ENCODE peak calls at places on chromosomes 12 and 14, in nine cellular contexts. One of them, this sample, is unnamed.

GRCh38 chr12:123445388-123446344 is 9.2 kb upstream of the RILPL2 start:
- DNase-seq in lower lobe of right lung: peak
- DNase-seq in adrenal gland: no peak
- DNase-seq in lower leg skin: no peak
- DNase-seq in cardiac muscle cell: peak
- DNase-seq in fibroblast of the aortic adventitia: peak
- DNase-seq in Calu3: no peak
- DNase-seq in mesothelial cell of epicardium: no peak
- DNase-seq in GM12865: peak
- DNase-seq in this sample: no peak

GRCh38 chr12:21819236-21819635 is 44.7 kb upstream of the KCNJ8 start:
- DNase-seq in lower lobe of right lung: no peak
- DNase-seq in adrenal gland: no peak
- DNase-seq in lower leg skin: no peak
- DNase-seq in cardiac muscle cell: no peak
- DNase-seq in fibroblast of the aortic adventitia: peak
- DNase-seq in Calu3: no peak
- DNase-seq in mesothelial cell of epicardium: no peak
- DNase-seq in GM12865: no peak
- DNase-seq in this sample: no peak

GRCh38 chr12:128190614-128191013 is 76.4 kb upstream of the TMEM132C start:
- DNase-seq in lower lobe of right lung: no peak
- DNase-seq in adrenal gland: peak
- DNase-seq in lower leg skin: no peak
- DNase-seq in cardiac muscle cell: no peak
- DNase-seq in fibroblast of the aortic adventitia: no peak
- DNase-seq in Calu3: no peak
- DNase-seq in mesothelial cell of epicardium: no peak
- DNase-seq in GM12865: no peak
- DNase-seq in this sample: peak

GRCh38 chr12:60148109-60148508 is 552.3 kb downstream of the SLC16A7 start:
- DNase-seq in lower lobe of right lung: no peak
- DNase-seq in adrenal gland: no peak
- DNase-seq in lower leg skin: no peak
- DNase-seq in cardiac muscle cell: peak
- DNase-seq in fibroblast of the aortic adventitia: peak
- DNase-seq in Calu3: no peak
- DNase-seq in mesothelial cell of epicardium: no peak
- DNase-seq in GM12865: no peak
- DNase-seq in this sample: no peak

GRCh38 chr14:60861545-60862147 is 119.2 kb downstream of the TRMT5 start:
- DNase-seq in lower lobe of right lung: no peak
- DNase-seq in adrenal gland: no peak
- DNase-seq in lower leg skin: no peak
- DNase-seq in cardiac muscle cell: no peak
- DNase-seq in fibroblast of the aortic adventitia: no peak
- DNase-seq in Calu3: no peak
- DNase-seq in mesothelial cell of epicardium: no peak
- DNase-seq in GM12865: no peak
- DNase-seq in this sample: no peak

GRCh38 chr12:25200703-25201102 is 5.7 kb downstream of the ETFRF1 start:
- DNase-seq in lower lobe of right lung: no peak
- DNase-seq in adrenal gland: no peak
- DNase-seq in lower leg skin: no peak
- DNase-seq in cardiac muscle cell: peak
- DNase-seq in fibroblast of the aortic adventitia: peak
- DNase-seq in Calu3: no peak
- DNase-seq in mesothelial cell of epicardium: no peak
- DNase-seq in GM12865: no peak
- DNase-seq in this sample: no peak

GRCh38 chr12:132338781-132339180 is 9.4 kb upstream of the GALNT9 start:
- DNase-seq in lower lobe of right lung: no peak
- DNase-seq in adrenal gland: no peak
- DNase-seq in lower leg skin: no peak
- DNase-seq in cardiac muscle cell: no peak
- DNase-seq in fibroblast of the aortic adventitia: no peak
- DNase-seq in Calu3: no peak
- DNase-seq in mesothelial cell of epicardium: no peak
- DNase-seq in GM12865: no peak
- DNase-seq in this sample: no peak

GRCh38 chr14:67814826-67815225 is 1.6 kb downstream of the ZFYVE26 start:
- DNase-seq in lower lobe of right lung: no peak
- DNase-seq in adrenal gland: no peak
- DNase-seq in lower leg skin: no peak
- DNase-seq in cardiac muscle cell: no peak
- DNase-seq in fibroblast of the aortic adventitia: no peak
- DNase-seq in Calu3: no peak
- DNase-seq in mesothelial cell of epicardium: no peak
- DNase-seq in GM12865: no peak
- DNase-seq in this sample: no peak

GRCh38 chr14:67734675-67735074 is 33.0 kb downstream of the RDH12 start:
- DNase-seq in lower lobe of right lung: no peak
- DNase-seq in adrenal gland: no peak
- DNase-seq in lower leg skin: no peak
- DNase-seq in cardiac muscle cell: peak
- DNase-seq in fibroblast of the aortic adventitia: peak
- DNase-seq in Calu3: no peak
- DNase-seq in mesothelial cell of epicardium: no peak
- DNase-seq in GM12865: no peak
- DNase-seq in this sample: no peak

GRCh38 chr14:101508948-101509729 is 52.2 kb upstream of the DIO3 start:
- DNase-seq in lower lobe of right lung: peak
- DNase-seq in adrenal gland: no peak
- DNase-seq in lower leg skin: peak
- DNase-seq in cardiac muscle cell: no peak
- DNase-seq in fibroblast of the aortic adventitia: no peak
- DNase-seq in Calu3: no peak
- DNase-seq in mesothelial cell of epicardium: no peak
- DNase-seq in GM12865: no peak
- DNase-seq in this sample: no peak

GRCh38 chr14:68363841-68364711 is 428.8 kb downstream of the ZFP36L1 start:
- DNase-seq in lower lobe of right lung: peak
- DNase-seq in adrenal gland: peak
- DNase-seq in lower leg skin: peak
- DNase-seq in cardiac muscle cell: peak
- DNase-seq in fibroblast of the aortic adventitia: no peak
- DNase-seq in Calu3: peak
- DNase-seq in mesothelial cell of epicardium: peak
- DNase-seq in GM12865: no peak
- DNase-seq in this sample: peak

DNA sequence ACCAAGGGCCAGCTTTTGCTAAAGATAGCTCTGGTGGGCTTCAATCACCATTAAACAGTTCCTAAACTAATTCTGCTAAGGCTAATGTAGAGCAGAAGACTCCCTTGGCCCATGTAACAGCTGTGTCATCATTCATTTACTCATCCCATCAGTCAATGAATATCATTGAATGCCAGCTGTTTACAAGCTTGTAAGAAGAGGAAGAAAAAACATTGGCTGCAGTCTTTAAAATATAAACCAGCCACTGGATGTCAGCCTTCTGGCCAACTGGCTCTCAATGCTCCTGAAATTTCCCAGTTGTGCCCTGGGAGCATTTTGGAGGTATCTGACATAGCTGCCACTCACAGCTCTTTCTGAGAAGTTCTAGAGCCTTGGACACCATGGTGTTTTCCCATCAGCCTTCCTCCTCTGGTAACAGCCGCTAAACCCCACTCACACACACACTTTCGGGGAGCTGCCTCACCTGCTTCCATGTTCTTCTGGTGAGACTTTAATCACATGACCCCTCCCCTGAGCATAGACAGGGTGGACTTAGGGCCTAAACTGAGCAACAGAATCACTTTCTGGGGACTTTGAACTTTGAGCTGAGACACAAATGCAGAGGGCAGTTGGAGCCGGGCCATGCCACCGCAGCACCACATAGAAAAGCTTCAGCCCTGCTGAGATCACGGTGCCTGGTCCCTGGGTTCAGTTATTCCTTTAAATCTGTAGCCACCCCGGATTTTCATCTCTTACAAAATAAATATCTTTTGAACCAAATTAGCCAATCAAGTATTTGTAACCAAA is 18.2 kb upstream of the MAP3K9 start:
- DNase-seq in lower lobe of right lung: no peak
- DNase-seq in adrenal gland: no peak
- DNase-seq in lower leg skin: peak
- DNase-seq in cardiac muscle cell: no peak
- DNase-seq in fibroblast of the aortic adventitia: no peak
- DNase-seq in Calu3: no peak
- DNase-seq in mesothelial cell of epicardium: no peak
- DNase-seq in GM12865: no peak
- DNase-seq in this sample: no peak
- TF ChIP-seq CTCF in lower lobe of right lung: no peak
- TF ChIP-seq CTCF in adrenal gland: no peak
- TF ChIP-seq CTCF in lower leg skin: no peak
- TF ChIP-seq CTCF in cardiac muscle cell: no peak
- TF ChIP-seq CTCF in fibroblast of the aortic adventitia: no peak
- TF ChIP-seq CTCF in Calu3: no peak
- TF ChIP-seq CTCF in mesothelial cell of epicardium: no peak
- TF ChIP-seq CTCF in GM12865: no peak
- TF ChIP-seq CTCF in this sample: no peak

GRCh38 chr12:92462527-92462926 is 240.3 kb upstream of the PLEKHG7 start:
- DNase-seq in lower lobe of right lung: no peak
- DNase-seq in adrenal gland: no peak
- DNase-seq in lower leg skin: no peak
- DNase-seq in cardiac muscle cell: no peak
- DNase-seq in fibroblast of the aortic adventitia: no peak
- DNase-seq in Calu3: no peak
- DNase-seq in mesothelial cell of epicardium: no peak
- DNase-seq in GM12865: peak
- DNase-seq in this sample: no peak
- TF ChIP-seq CTCF in lower lobe of right lung: no peak
- TF ChIP-seq CTCF in adrenal gland: no peak
- TF ChIP-seq CTCF in lower leg skin: no peak
- TF ChIP-seq CTCF in cardiac muscle cell: no peak
- TF ChIP-seq CTCF in fibroblast of the aortic adventitia: no peak
- TF ChIP-seq CTCF in Calu3: no peak
- TF ChIP-seq CTCF in mesothelial cell of epicardium: no peak
- TF ChIP-seq CTCF in GM12865: no peak
- TF ChIP-seq CTCF in this sample: no peak

DNA sequence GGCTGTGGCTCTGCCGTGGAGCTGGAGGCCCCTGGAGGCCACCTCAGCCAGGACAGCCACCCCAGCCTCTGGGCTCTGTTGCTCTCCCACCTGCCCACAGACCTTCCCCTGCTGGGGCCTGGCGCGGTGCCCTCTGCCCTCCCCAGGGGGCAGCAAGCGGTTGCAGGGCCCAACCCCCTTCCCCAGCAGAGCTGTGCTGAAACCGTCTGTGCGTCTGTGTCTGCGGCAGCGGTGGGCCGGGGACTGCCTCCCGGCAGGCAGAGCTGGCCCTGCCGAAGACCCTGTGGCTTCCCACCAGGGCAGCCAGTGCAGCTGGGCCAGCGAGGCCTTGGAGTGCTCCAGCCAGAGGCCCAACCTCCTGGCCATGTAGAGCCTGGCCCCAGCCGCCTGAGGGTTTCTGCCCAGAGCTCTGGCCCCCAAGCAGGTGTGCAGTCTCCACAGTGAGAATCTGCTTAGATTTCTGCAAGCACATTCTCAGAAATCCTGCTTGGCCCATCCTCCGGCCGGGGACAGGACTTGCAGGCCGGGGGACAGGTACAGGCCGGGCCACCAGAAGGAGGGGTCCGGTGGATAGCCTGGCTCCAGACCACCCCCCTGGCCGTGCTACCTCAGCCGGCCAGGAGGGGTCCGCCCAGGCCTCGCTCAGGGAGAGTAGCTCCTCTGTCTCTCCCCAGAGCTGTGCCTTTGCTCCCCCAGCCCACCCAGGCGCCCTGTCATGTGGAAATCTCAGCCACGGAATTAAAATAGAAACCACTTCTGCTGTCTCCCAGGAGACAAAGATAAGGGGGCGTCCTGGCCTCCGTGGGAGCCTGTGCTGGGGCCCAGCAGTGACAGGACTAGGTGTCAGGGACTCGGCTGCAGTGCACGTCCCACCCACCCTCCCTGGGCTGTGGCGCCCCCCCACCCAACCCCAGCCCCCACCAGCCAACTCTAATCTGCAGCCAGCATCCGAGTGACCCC is 3.5 kb upstream of the CRIP2 start:
- DNase-seq in lower lobe of right lung: no peak
- DNase-seq in adrenal gland: no peak
- DNase-seq in lower leg skin: no peak
- DNase-seq in cardiac muscle cell: peak
- DNase-seq in fibroblast of the aortic adventitia: no peak
- DNase-seq in Calu3: no peak
- DNase-seq in mesothelial cell of epicardium: no peak
- DNase-seq in GM12865: no peak
- DNase-seq in this sample: no peak
- TF ChIP-seq CTCF in lower lobe of right lung: no peak
- TF ChIP-seq CTCF in adrenal gland: no peak
- TF ChIP-seq CTCF in lower leg skin: no peak
- TF ChIP-seq CTCF in cardiac muscle cell: no peak
- TF ChIP-seq CTCF in fibroblast of the aortic adventitia: no peak
- TF ChIP-seq CTCF in Calu3: peak
- TF ChIP-seq CTCF in mesothelial cell of epicardium: peak
- TF ChIP-seq CTCF in GM12865: no peak
- TF ChIP-seq CTCF in this sample: peak

GRCh38 chr14:90783344-90783743 is 32.9 kb downstream of the TTC7B start:
- DNase-seq in lower lobe of right lung: no peak
- DNase-seq in adrenal gland: no peak
- DNase-seq in lower leg skin: no peak
- DNase-seq in cardiac muscle cell: no peak
- DNase-seq in fibroblast of the aortic adventitia: no peak
- DNase-seq in Calu3: no peak
- DNase-seq in mesothelial cell of epicardium: no peak
- DNase-seq in GM12865: no peak
- DNase-seq in this sample: no peak

GRCh38 chr14:90784621-90785270 is 31.5 kb downstream of the TTC7B start:
- DNase-seq in lower lobe of right lung: no peak
- DNase-seq in adrenal gland: no peak
- DNase-seq in lower leg skin: peak
- DNase-seq in cardiac muscle cell: no peak
- DNase-seq in fibroblast of the aortic adventitia: no peak
- DNase-seq in Calu3: no peak
- DNase-seq in mesothelial cell of epicardium: no peak
- DNase-seq in GM12865: no peak
- DNase-seq in this sample: no peak

GRCh38 chr14:90788031-90788430 is 28.2 kb downstream of the TTC7B start:
- DNase-seq in lower lobe of right lung: peak
- DNase-seq in adrenal gland: peak
- DNase-seq in lower leg skin: peak
- DNase-seq in cardiac muscle cell: no peak
- DNase-seq in fibroblast of the aortic adventitia: no peak
- DNase-seq in Calu3: no peak
- DNase-seq in mesothelial cell of epicardium: no peak
- DNase-seq in GM12865: no peak
- DNase-seq in this sample: no peak

GRCh38 chr14:90785876-90786450 is 30.3 kb downstream of the TTC7B start:
- DNase-seq in lower lobe of right lung: no peak
- DNase-seq in adrenal gland: no peak
- DNase-seq in lower leg skin: peak
- DNase-seq in cardiac muscle cell: no peak
- DNase-seq in fibroblast of the aortic adventitia: no peak
- DNase-seq in Calu3: no peak
- DNase-seq in mesothelial cell of epicardium: no peak
- DNase-seq in GM12865: no peak
- DNase-seq in this sample: no peak

DNA sequence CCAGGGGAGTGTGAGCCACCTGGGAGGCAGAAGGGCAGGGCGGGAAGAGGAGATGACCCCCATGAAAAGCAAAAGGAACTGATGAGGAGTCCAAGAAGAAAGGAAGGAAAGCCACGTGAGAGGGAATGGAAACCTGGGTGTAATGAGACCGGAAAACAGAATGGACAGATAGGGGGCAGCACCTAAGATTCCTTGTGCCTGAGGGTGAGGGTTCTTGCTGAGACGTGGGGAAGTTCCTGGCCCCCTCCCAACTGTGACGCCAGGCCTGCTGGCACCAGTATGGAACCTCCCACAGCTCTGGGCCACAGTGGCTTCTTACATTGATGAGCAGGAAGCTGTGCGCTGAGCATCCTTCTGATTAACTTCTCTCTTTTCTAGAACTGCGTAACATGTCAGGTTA is 30.8 kb downstream of the TTC7B start:
- DNase-seq in lower lobe of right lung: no peak
- DNase-seq in adrenal gland: peak
- DNase-seq in lower leg skin: peak
- DNase-seq in cardiac muscle cell: peak
- DNase-seq in fibroblast of the aortic adventitia: no peak
- DNase-seq in Calu3: no peak
- DNase-seq in mesothelial cell of epicardium: no peak
- DNase-seq in GM12865: no peak
- DNase-seq in this sample: no peak
- TF ChIP-seq CTCF in lower lobe of right lung: no peak
- TF ChIP-seq CTCF in adrenal gland: no peak
- TF ChIP-seq CTCF in lower leg skin: no peak
- TF ChIP-seq CTCF in cardiac muscle cell: peak
- TF ChIP-seq CTCF in fibroblast of the aortic adventitia: no peak
- TF ChIP-seq CTCF in Calu3: no peak
- TF ChIP-seq CTCF in mesothelial cell of epicardium: no peak
- TF ChIP-seq CTCF in GM12865: no peak
- TF ChIP-seq CTCF in this sample: no peak